ENCODE peak calls at places on chromosomes 7 and 10, in eight cellular contexts. O is Calu3; S is PC-3; H is activated CD8-positive, alpha-beta T cell treated with anti-CD3 and anti-CD28 coated beads for 36 hours; W is AG04450; G is left ventricle myocardium inferior; J is AG09309; N is dorsolateral prefrontal cortex. T is an unnamed sample.

GRCh38 chr10:77710759-77711682 is 73.4 kb upstream of the KCNMA1 start:
- DNase-seq in O (peak; percentile 93), S (peak; percentile 97), H (peak; percentile 79), W (no peak), G (peak; percentile 69), J (no peak), N (peak; percentile 63), T (peak; percentile 89)

GRCh38 chr7:140242057-140243031 is 65.6 kb upstream of the KDM7A start:
- DNase-seq in O (no peak), S (no peak), H (no peak), W (no peak), G (peak; percentile 18), J (no peak), N (no peak), T (no peak)

GRCh38 chr7:81478664-81479063 is 291.2 kb downstream of the HGF start:
- DNase-seq in O (peak; percentile 55), S (peak; percentile 59), H (no peak), W (no peak), G (no peak), J (no peak), N (no peak), T (no peak)

GRCh38 chr7:150685219-150686029 is at the start of gene GIMAP2:
- DNase-seq in O (no peak), S (peak; percentile 15), H (peak; percentile 49), W (no peak), G (no peak), J (no peak), N (no peak), T (peak; percentile 55)

GRCh38 chr10:99357691-99358090 is 28.5 kb downstream of the CNNM1 start:
- DNase-seq in O (no peak), S (no peak), H (no peak), W (no peak), G (no peak), J (no peak), N (no peak), T (no peak)

GRCh38 chr10:95767884-95768556 is 12.1 kb downstream of the ENTPD1 start:
- DNase-seq in O (no peak), S (no peak), H (no peak), W (peak; percentile 1), G (peak; percentile 25), J (no peak), N (no peak), T (no peak)

GRCh38 chr7:101273126-101273525 is 28.2 kb upstream of the FIS1 start:
- DNase-seq in O (no peak), S (no peak), H (no peak), W (no peak), G (no peak), J (no peak), N (no peak), T (no peak)

GRCh38 chr10:3525832-3526449 is 259.1 kb downstream of the KLF6 start:
- DNase-seq in O (peak; percentile 54), S (peak; percentile 83), H (no peak), W (peak; percentile 91), G (peak; percentile 28), J (peak; percentile 89), N (no peak), T (no peak)

GRCh38 chr10:62354941-62355340 is 19.2 kb upstream of the ZNF365 start:
- DNase-seq in O (no peak), S (no peak), H (no peak), W (no peak), G (no peak), J (peak; percentile 48), N (no peak), T (no peak)

GRCh38 chr10:86364551-86365345 is 1.8 kb downstream of the GRID1 start:
- DNase-seq in O (peak; percentile 17), S (no peak), H (no peak), W (no peak), G (no peak), J (no peak), N (peak; percentile 47), T (no peak)

GRCh38 chr10:32929634-32930033 is 28.4 kb downstream of the ITGB1 start:
- DNase-seq in O (no peak), S (peak; percentile 71), H (no peak), W (no peak), G (no peak), J (no peak), N (no peak), T (no peak)

GRCh38 chr10:114306116-114306973 is 67.3 kb downstream of the VWA2 start:
- DNase-seq in O (peak; percentile 4), S (peak; percentile 87), H (no peak), W (peak; percentile 59), G (no peak), J (peak; percentile 69), N (no peak), T (no peak)

GRCh38 chr10:12844796-12845524 is 156.6 kb downstream of the CCDC3 start:
- DNase-seq in O (peak; percentile 11), S (peak; percentile 71), H (no peak), W (peak; percentile 55), G (no peak), J (peak; percentile 33), N (no peak), T (no peak)

GRCh38 chr7:1949681-1950055 is 279.6 kb downstream of the ELFN1 start:
- DNase-seq in O (no peak), S (no peak), H (no peak), W (no peak), G (no peak), J (no peak), N (peak; percentile 35), T (no peak)

GRCh38 chr7:120260111-120260510 is 12.9 kb upstream of the KCND2 start:
- DNase-seq in O (no peak), S (no peak), H (no peak), W (no peak), G (no peak), J (no peak), N (no peak), T (no peak)

DNA sequence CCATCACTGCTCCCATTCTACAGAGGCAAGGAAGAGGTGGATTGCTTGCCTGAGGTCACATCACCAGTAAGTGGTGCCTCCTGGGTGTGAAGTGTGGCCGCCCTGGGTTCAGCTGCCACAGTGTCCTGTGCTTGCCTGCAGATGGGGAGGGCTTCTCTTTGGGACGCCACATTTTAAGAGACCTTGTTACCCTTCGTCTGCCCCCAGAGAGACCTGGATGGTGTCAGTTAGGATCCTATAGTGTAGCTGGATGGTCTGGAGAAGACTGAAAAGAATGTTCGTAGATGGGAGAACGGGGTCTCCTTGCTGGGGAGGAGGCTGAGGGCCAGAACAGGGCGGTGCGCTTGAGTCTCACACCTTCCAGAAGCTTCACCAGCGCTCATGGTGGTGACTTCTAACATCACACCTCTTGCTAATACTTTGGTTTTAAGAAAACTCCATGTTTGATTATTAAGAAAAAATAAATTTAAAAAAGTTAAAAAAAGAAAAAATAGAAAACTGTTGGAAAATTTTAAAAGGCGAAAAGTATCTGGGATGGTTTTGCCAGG is 2.3 kb downstream of the DOCK1 start:
- DNase-seq in O (no peak), S (no peak), H (no peak), W (no peak), G (no peak), J (no peak), N (no peak), T (no peak)
- TF ChIP-seq CTCF in O (no peak), S (no peak), H (no peak), W (no peak), G (no peak), J (no peak), N (no peak), T (no peak)

DNA sequence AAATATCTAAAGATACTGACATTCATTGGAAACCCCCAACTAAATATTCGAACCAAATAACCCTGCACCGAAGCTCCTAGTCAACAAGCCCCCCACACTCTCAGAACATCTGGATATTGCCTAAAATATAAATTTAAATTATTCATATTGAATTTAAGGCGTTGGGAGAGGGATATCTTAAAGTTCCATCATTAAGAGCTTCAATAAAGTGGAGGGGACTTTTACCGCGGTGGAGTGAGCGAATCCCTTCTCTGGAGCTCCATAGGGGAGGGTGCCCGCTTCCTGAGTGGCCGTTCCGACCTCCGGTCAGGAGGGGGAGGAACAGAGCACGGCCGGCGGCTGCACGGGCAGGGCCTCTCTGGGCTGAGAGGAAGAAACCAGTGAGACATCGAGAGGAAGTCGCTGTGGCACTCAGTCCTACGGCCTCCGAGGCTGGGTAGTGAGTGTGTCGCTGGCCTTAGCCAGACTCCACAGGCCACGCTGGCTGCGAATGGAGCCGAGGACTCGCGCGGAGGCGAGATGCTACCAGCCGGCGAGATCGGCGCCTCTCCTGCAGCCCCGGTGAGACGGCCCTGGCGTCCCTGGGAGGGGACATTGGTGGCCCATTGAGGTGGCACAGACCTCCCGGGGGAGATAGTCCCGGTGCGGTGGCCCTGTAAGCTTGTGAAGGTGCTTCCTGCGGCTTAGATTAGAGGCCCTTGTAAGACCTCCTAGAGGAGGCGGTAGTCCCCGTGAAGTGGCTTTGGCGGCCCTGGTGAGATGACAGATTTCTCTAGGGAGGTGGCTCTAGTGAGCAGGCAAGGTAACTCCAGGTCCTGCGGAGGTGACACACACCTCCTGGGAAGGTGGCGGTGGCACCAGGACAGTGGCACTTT is at the start of gene RINT1:
- DNase-seq in O (peak; percentile 95), S (peak; percentile 96), H (peak; percentile 93), W (peak; percentile 72), G (peak; percentile 87), J (peak; percentile 66), N (peak; percentile 90), T (peak; percentile 92)
- TF ChIP-seq CTCF in O (peak; percentile 43), S (peak; percentile 88), H (peak; percentile 56), W (peak; percentile 83), G (peak; percentile 79), J (peak; percentile 89), N (peak; percentile 90), T (peak; percentile 97)

DNA sequence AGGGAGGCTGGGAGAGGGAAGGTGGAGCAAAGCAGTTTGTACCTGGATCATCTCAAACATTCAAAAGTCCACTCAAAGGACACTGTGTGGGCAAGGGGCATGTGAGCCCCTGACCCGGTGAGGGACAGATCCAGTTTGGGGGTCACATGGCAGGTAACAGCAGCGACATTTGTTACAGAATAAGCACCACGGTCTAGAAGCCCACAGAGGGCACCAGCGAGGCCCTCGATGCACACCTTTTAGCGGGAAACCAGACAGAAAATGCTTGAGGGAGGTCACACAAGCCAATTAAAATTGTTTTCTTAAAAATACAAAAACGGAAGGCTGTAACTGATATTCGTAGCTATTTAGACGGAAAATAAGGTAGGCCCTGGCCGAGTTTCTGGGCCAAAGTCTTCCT is 144.4 kb downstream of the ZMYND11 start:
- DNase-seq in O (no peak), S (no peak), H (no peak), W (no peak), G (no peak), J (no peak), N (no peak), T (no peak)
- TF ChIP-seq CTCF in O (no peak), S (peak; percentile 12), H (no peak), W (no peak), G (no peak), J (no peak), N (no peak), T (no peak)

DNA sequence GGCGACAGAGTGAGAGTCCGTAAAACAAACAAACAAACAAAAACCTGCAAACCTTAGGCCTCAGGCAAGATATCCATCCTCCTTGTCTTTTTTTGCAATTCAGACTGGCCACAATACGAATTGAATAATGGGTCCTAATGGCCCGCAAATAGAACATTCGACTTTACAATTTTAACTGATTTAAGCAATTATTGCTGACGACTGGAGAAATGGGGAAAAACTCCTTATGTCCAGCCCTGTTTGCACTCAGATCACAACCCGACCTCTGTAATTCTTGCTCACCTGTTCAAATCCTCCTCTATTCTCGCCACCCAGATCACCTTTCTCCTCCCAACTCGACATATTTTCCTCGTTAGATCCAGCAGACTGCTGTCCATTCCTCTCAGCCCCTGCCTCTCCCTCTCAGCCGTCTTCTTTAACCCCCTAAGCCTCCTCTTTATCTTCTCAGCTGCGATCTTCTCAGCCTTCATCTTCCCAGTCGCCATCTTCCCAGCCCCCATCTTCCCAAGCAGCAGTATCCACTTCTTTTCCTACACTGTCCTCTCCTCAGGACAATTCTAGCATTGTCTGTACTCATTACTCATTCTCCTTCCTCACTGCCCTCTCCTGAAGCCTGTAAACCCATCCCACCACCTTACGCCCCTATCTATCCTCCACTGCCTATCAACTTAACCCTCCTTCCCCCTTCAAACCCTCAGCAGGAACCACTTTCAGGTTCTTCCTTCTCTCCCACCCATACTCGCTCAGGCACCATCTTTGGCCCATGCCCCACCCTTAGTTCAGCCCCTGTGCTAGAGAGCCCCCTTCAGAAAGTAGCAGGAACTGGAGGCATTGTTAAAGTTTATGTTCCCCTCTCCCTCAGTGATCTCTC is 61.8 kb downstream of the LRRC17 start:
- DNase-seq in O (no peak), S (peak; percentile 8), H (peak; percentile 14), W (no peak), G (no peak), J (no peak), N (no peak), T (peak; percentile 17)
- TF ChIP-seq CTCF in O (no peak), S (no peak), H (peak; percentile 18), W (no peak), G (peak; percentile 26), J (peak; percentile 26), N (no peak), T (no peak)

T was measured in GM13976.